ENCODE peak calls at places on chromosome 12, in four cellular contexts. F is HepG2, H is GM12878, J is K562. A is an unnamed sample.

GRCh38 chr12:123478069-123478468 is 20.1 kb downstream of the SNRNP35 start:
- DNase-seq in J (no peak), H (no peak), F (no peak), A (no peak)

GRCh38 chr12:127162902-127163301 is 1104.1 kb upstream of the TMEM132C start:
- DNase-seq in H (peak; percentile 16), J (peak; percentile 22), F (no peak), A (no peak)

GRCh38 chr12:106074706-106075392 is 63.9 kb downstream of the NUAK1 start:
- DNase-seq in F (no peak), H (no peak), J (no peak), A (no peak)

GRCh38 chr12:58443981-58444371 is 476.3 kb downstream of the LRIG3 start:
- DNase-seq in F (no peak), H (no peak), J (no peak), A (no peak)

GRCh38 chr12:7345232-7345631 is 41.4 kb downstream of the ACSM4 start:
- DNase-seq in F (no peak), J (no peak), H (no peak), A (no peak)

GRCh38 chr12:26777236-26777635 is 55.8 kb downstream of the ITPR2 start:
- DNase-seq in J (no peak), H (no peak), F (no peak), A (no peak)

GRCh38 chr12:52903855-52904508 is 894 bp downstream of the KRT8 start:
- DNase-seq in J (peak; percentile 88), H (peak; percentile 30), F (peak; percentile 87), A (peak; percentile 67)

GRCh38 chr12:131511803-131512564 is 198.9 kb upstream of the SFSWAP start:
- DNase-seq in F (no peak), J (no peak), H (no peak), A (no peak)

GRCh38 chr12:13373131-13373530 is 176.6 kb downstream of the EMP1 start:
- DNase-seq in F (no peak), H (no peak), J (no peak), A (no peak)

GRCh38 chr12:50282581-50283229 is 615 bp downstream of the LIMA1 start:
- DNase-seq in H (no peak), J (no peak), F (no peak), A (no peak)

GRCh38 chr12:122106891-122107660 is 28.5 kb downstream of the MLXIP start:
- DNase-seq in J (no peak), F (no peak), H (no peak), A (no peak)

GRCh38 chr12:23423796-23424195 is 525.7 kb downstream of the SOX5 start:
- DNase-seq in J (peak; percentile 27), H (no peak), F (no peak), A (no peak)

GRCh38 chr12:54622463-54623183 is 12.1 kb downstream of the LACRT start:
- DNase-seq in F (no peak), J (no peak), H (no peak), A (no peak)

GRCh38 chr12:46523863-46524770 is 151.5 kb upstream of the SLC38A2 start:
- DNase-seq in F (peak; percentile 92), H (no peak), J (peak; percentile 30), A (no peak)

GRCh38 chr12:19273482-19274330 is 144.2 kb downstream of the PLEKHA5 start:
- DNase-seq in J (no peak), H (no peak), F (peak; percentile 56), A (no peak)

GRCh38 chr12:51846911-51847829 is 1.3 kb downstream of the FIGNL2 start:
- DNase-seq in F (no peak), J (peak; percentile 47), H (no peak), A (peak; percentile 64)

GRCh38 chr12:121964813-121965643 is 46.6 kb downstream of the CFAP251 start:
- DNase-seq in H (no peak), J (no peak), F (no peak), A (no peak)

GRCh38 chr12:130920119-130920703 is 33.5 kb upstream of the ADGRD1 start:
- DNase-seq in J (no peak), F (peak; percentile 74), H (no peak), A (no peak)

DNA sequence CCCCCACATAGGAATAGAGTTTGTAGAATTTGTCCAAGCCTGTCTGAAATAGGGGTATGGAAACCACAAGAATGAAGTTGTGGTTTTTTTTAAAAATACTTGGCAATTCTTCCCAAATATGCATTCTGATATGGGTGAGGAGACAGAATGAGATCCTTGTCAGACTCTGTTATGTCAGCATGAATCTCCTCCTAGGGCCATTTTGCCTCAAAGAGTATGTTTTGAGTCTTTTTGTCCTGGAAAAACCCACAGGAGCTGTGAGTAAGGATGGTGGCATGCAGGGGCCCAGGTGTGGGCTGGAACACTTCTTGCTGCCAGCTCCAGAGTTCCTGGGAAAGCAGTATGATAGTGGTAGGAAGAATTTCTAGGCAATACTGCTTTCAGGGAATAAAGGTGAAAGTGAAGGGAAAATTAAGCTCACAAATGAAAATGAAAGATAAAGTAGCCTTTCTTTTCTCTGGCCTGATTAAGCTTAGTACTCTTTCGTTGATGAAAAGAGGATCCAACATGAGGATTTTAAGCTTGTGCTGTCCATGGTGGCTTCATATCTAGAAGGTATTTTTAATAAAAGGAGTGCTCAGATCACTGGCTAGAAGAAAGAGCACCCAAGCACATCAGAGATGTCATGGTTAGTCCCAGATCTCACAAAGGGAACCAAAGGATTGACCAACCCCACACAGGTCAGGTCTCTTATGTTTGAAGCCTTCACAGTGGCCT is 130.8 kb downstream of the LLPH start:
- DNase-seq in H (no peak), F (no peak), J (no peak), A (no peak)
- TF ChIP-seq TCF7 in H (no peak), F (no peak), J (no peak), A (no peak)

GRCh38 chr12:120438495-120439198 is 734 bp downstream of the COX6A1 start:
- DNase-seq in H (no peak), F (no peak), J (peak; percentile 2), A (no peak)
- TF ChIP-seq TCF7 in H (no peak), F (no peak), J (no peak), A (no peak)

GRCh38 chr12:67928621-67929369 is 60.5 kb upstream of the IFNG-AS1 start:
- DNase-seq in F (no peak), H (no peak), J (no peak), A (no peak)
- TF ChIP-seq TCF7 in F (no peak), H (no peak), J (no peak), A (no peak)

DNA sequence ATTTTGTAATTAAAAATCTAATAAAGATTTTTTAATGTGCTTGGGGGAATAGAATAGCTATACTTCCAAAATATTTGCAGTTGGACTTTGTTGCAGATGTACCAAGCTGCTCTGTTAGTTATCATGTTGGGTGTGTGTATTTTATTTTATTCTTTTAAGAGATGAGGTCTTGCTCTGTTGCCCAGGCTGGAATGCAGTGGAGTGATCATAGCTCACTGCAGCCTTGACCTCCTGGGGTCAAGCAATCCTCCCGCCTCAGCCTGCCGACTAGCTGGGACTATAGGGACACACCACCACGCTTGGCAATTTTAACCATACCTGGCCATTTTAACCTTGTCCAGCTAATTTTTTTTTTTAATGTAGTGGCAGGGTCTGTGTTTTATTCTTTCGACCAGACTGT is 54.7 kb upstream of the MAP1LC3B2 start:
- DNase-seq in J (no peak), H (no peak), F (no peak), A (no peak)
- TF ChIP-seq TCF7 in J (no peak), H (no peak), F (no peak), A (no peak)

A was measured in WTC11.